ENCODE peak calls at places on chromosomes 3 and 15, in nine cellular contexts. One of them, this sample, is unnamed.

GRCh38 chr15:80106051-80106450 is 46.6 kb downstream of the ZFAND6 start:
- DNase-seq in AG09319: peak
- DNase-seq in NCI-H1694 treated with DMSO at 0.1 percent for 48 hours: no peak
- DNase-seq in HEK293T: no peak
- DNase-seq in Daoy: no peak
- DNase-seq in ureter: no peak
- DNase-seq in WTC11: no peak
- DNase-seq in psoas muscle: no peak
- DNase-seq in naive thymus-derived CD4-positive, alpha-beta T cell: no peak
- DNase-seq in this sample: no peak

GRCh38 chr3:134623615-134624245 is 27.1 kb downstream of the KY start:
- DNase-seq in AG09319: no peak
- DNase-seq in NCI-H1694 treated with DMSO at 0.1 percent for 48 hours: no peak
- DNase-seq in HEK293T: no peak
- DNase-seq in Daoy: no peak
- DNase-seq in ureter: no peak
- DNase-seq in WTC11: peak
- DNase-seq in psoas muscle: no peak
- DNase-seq in naive thymus-derived CD4-positive, alpha-beta T cell: no peak
- DNase-seq in this sample: no peak

GRCh38 chr3:8627541-8627940 is 17.1 kb downstream of the SSUH2 start:
- DNase-seq in AG09319: no peak
- DNase-seq in NCI-H1694 treated with DMSO at 0.1 percent for 48 hours: no peak
- DNase-seq in HEK293T: no peak
- DNase-seq in Daoy: no peak
- DNase-seq in ureter: no peak
- DNase-seq in WTC11: no peak
- DNase-seq in psoas muscle: no peak
- DNase-seq in naive thymus-derived CD4-positive, alpha-beta T cell: no peak
- DNase-seq in this sample: no peak

GRCh38 chr15:92869263-92869940 is 30.7 kb upstream of the CHD2 start:
- DNase-seq in AG09319: no peak
- DNase-seq in NCI-H1694 treated with DMSO at 0.1 percent for 48 hours: no peak
- DNase-seq in HEK293T: no peak
- DNase-seq in Daoy: no peak
- DNase-seq in ureter: no peak
- DNase-seq in WTC11: no peak
- DNase-seq in psoas muscle: no peak
- DNase-seq in naive thymus-derived CD4-positive, alpha-beta T cell: no peak
- DNase-seq in this sample: no peak

GRCh38 chr3:126128504-126129407 is 44.8 kb upstream of the SLC41A3 start:
- DNase-seq in AG09319: no peak
- DNase-seq in NCI-H1694 treated with DMSO at 0.1 percent for 48 hours: no peak
- DNase-seq in HEK293T: no peak
- DNase-seq in Daoy: no peak
- DNase-seq in ureter: peak
- DNase-seq in WTC11: no peak
- DNase-seq in psoas muscle: peak
- DNase-seq in naive thymus-derived CD4-positive, alpha-beta T cell: peak
- DNase-seq in this sample: no peak

GRCh38 chr15:89458440-89458839 is 37.9 kb downstream of the RHCG start:
- DNase-seq in AG09319: no peak
- DNase-seq in NCI-H1694 treated with DMSO at 0.1 percent for 48 hours: no peak
- DNase-seq in HEK293T: no peak
- DNase-seq in Daoy: no peak
- DNase-seq in ureter: no peak
- DNase-seq in WTC11: no peak
- DNase-seq in psoas muscle: no peak
- DNase-seq in naive thymus-derived CD4-positive, alpha-beta T cell: no peak
- DNase-seq in this sample: no peak

GRCh38 chr3:10703875-10704274 is 112.2 kb upstream of the SLC6A11 start:
- DNase-seq in AG09319: no peak
- DNase-seq in NCI-H1694 treated with DMSO at 0.1 percent for 48 hours: no peak
- DNase-seq in HEK293T: peak
- DNase-seq in Daoy: peak
- DNase-seq in ureter: no peak
- DNase-seq in WTC11: peak
- DNase-seq in psoas muscle: no peak
- DNase-seq in naive thymus-derived CD4-positive, alpha-beta T cell: no peak
- DNase-seq in this sample: peak

GRCh38 chr15:101127503-101128076 is 124.3 kb downstream of the CHSY1 start:
- DNase-seq in AG09319: peak
- DNase-seq in NCI-H1694 treated with DMSO at 0.1 percent for 48 hours: no peak
- DNase-seq in HEK293T: peak
- DNase-seq in Daoy: peak
- DNase-seq in ureter: peak
- DNase-seq in WTC11: no peak
- DNase-seq in psoas muscle: peak
- DNase-seq in naive thymus-derived CD4-positive, alpha-beta T cell: peak
- DNase-seq in this sample: no peak